ENCODE peak calls at places on chromosomes 12 and 14, in six cellular contexts. Z is stimulated activated CD8-positive, alpha-beta memory T cell treated with anti-CD3 and anti-CD28 coated beads, Interleukin-7, amount 100 ng/mL, for 24 hours; X is C1 segment of cervical spinal cord; O is aorta; D is IMR-90; J is NCI-H1694. V is an unnamed sample.

GRCh38 chr12:96236221-96236822 is 42.1 kb downstream of the ELK3 start:
- DNase-seq in Z (no peak), X (no peak), O (no peak), D (peak), J (no peak), V (no peak)

GRCh38 chr14:58978336-58978735 is 210.1 kb upstream of the DAAM1 start:
- DNase-seq in Z (no peak), X (no peak), O (no peak), D (peak), J (no peak), V (no peak)

GRCh38 chr12:11749943-11750690 is 100.6 kb downstream of the ETV6 start:
- DNase-seq in Z (no peak), X (no peak), O (peak), D (no peak), J (no peak), V (no peak)

GRCh38 chr14:75249251-75249957 is 29.2 kb upstream of the FOS start:
- DNase-seq in Z (peak), X (no peak), O (peak), D (no peak), J (no peak), V (no peak)

GRCh38 chr14:75418779-75419768 is 8.7 kb upstream of the JDP2 start:
- DNase-seq in Z (peak), X (no peak), O (no peak), D (no peak), J (no peak), V (no peak)

GRCh38 chr14:73403181-73403752 is 55.1 kb downstream of the NUMB start:
- DNase-seq in Z (no peak), X (no peak), O (no peak), D (no peak), J (no peak), V (no peak)

GRCh38 chr12:52798671-52799497 is 3.0 kb upstream of the KRT3 start:
- DNase-seq in Z (no peak), X (no peak), O (no peak), D (peak), J (no peak), V (no peak)

GRCh38 chr12:88132387-88132786 is 9.5 kb downstream of the CEP290 start:
- DNase-seq in Z (no peak), X (no peak), O (no peak), D (no peak), J (no peak), V (no peak)

GRCh38 chr12:50006754-50007442 is 18.4 kb downstream of the RACGAP1 start:
- DNase-seq in Z (no peak), X (no peak), O (no peak), D (peak), J (peak), V (no peak)

GRCh38 chr12:120495189-120495722 is 657 bp upstream of the DYNLL1 start:
- DNase-seq in Z (no peak), X (peak), O (no peak), D (no peak), J (no peak), V (no peak)

GRCh38 chr12:95990136-95990535 is 6.0 kb downstream of the HAL start:
- DNase-seq in Z (no peak), X (no peak), O (no peak), D (no peak), J (no peak), V (no peak)

GRCh38 chr12:7114851-7115250 is 5.8 kb upstream of the C1RL start:
- DNase-seq in Z (no peak), X (no peak), O (peak), D (no peak), J (no peak), V (no peak)

GRCh38 chr14:29148221-29148620 is 381.6 kb downstream of the FOXG1 start:
- DNase-seq in Z (no peak), X (no peak), O (no peak), D (peak), J (no peak), V (no peak)

GRCh38 chr14:72525087-72525909 is 368.6 kb downstream of the DPF3 start:
- DNase-seq in Z (no peak), X (no peak), O (no peak), D (no peak), J (no peak), V (no peak)

GRCh38 chr14:91509878-91510170 is 286 bp downstream of the PPP4R3A start:
- DNase-seq in Z (no peak), X (no peak), O (no peak), D (no peak), J (no peak), V (no peak)

GRCh38 chr12:91988076-91988475 is 157.6 kb downstream of the BTG1 start:
- DNase-seq in Z (no peak), X (no peak), O (no peak), D (no peak), J (no peak), V (no peak)

GRCh38 chr14:94180655-94181271 is 6.6 kb downstream of the PPP4R4 start:
- DNase-seq in Z (no peak), X (no peak), O (no peak), D (peak), J (peak), V (no peak)

GRCh38 chr14:97380539-97380941 is 583.4 kb downstream of the VRK1 start:
- DNase-seq in Z (peak), X (no peak), O (no peak), D (no peak), J (no peak), V (no peak)